ENCODE peak calls at places on chromosomes 2 and 18, in six cellular contexts. X, S, N, H, W and T are unnamed samples.

GRCh38 chr2:49753344-49753930 is 599.1 kb upstream of the FSHR start:
- DNase-seq in S (no peak), X (peak; percentile 13), W (no peak), N (no peak), H (no peak), T (no peak)

GRCh38 chr2:241267249-241268067 is 48.0 kb downstream of the HDLBP start:
- DNase-seq in N (no peak), S (no peak), X (peak; percentile 43), H (no peak), W (no peak), T (no peak)

GRCh38 chr2:31889044-31889443 is 121.8 kb downstream of the MEMO1 start:
- DNase-seq in X (no peak), N (no peak), W (no peak), H (no peak), S (no peak), T (no peak)

GRCh38 chr18:77055429-77056310 is 76.9 kb downstream of the MBP start:
- DNase-seq in S (no peak), N (no peak), W (no peak), H (no peak), X (no peak), T (no peak)

GRCh38 chr2:19138264-19138825 is 220.1 kb downstream of the OSR1 start:
- DNase-seq in H (no peak), X (no peak), S (no peak), W (no peak), N (no peak), T (no peak)

GRCh38 chr2:217837001-217837491 is 165.7 kb downstream of the TNS1 start:
- DNase-seq in S (peak; percentile 63), X (peak; percentile 17), H (no peak), W (no peak), N (peak; percentile 42), T (no peak)

GRCh38 chr2:232310690-232311089 is 67.9 kb upstream of the ALPP start:
- DNase-seq in S (no peak), X (no peak), H (no peak), N (no peak), W (no peak), T (no peak)

GRCh38 chr2:206082298-206082843 is 3.6 kb downstream of the INO80D start:
- DNase-seq in N (no peak), H (no peak), W (no peak), X (no peak), S (no peak), T (no peak)

GRCh38 chr2:9462313-9462712 is 12.0 kb upstream of the IAH1 start:
- DNase-seq in S (no peak), X (no peak), N (no peak), W (no peak), H (no peak), T (no peak)

GRCh38 chr18:51107082-51107481 is 77.1 kb downstream of the SMAD4 start:
- DNase-seq in W (no peak), H (no peak), S (no peak), N (no peak), X (no peak), T (no peak)

GRCh38 chr2:189171956-189172609 is 7.5 kb downstream of the COL5A2 start:
- DNase-seq in S (no peak), X (no peak), N (no peak), H (no peak), W (no peak), T (no peak)

GRCh38 chr2:145845207-145845894 is 1325.4 kb upstream of the ZEB2 start:
- DNase-seq in X (peak; percentile 41), N (no peak), W (no peak), S (no peak), H (no peak), T (no peak)

GRCh38 chr2:96800061-96800761 is 15.9 kb upstream of the CNNM3 start:
- DNase-seq in S (no peak), H (no peak), N (no peak), X (no peak), W (no peak), T (no peak)

GRCh38 chr2:20453087-20453486 is 6.2 kb downstream of the RHOB start:
- DNase-seq in X (no peak), H (no peak), N (no peak), S (no peak), W (no peak), T (no peak)

GRCh38 chr2:215083146-215083545 is 55.3 kb downstream of the ABCA12 start:
- DNase-seq in H (no peak), S (no peak), X (no peak), N (no peak), W (no peak), T (no peak)

GRCh38 chr2:91748869-91749268 is 3057.4 kb downstream of the RPIA start:
- DNase-seq in H (no peak), X (no peak), S (no peak), N (no peak), W (no peak), T (no peak)

GRCh38 chr18:32167980-32168379 is 21.9 kb upstream of the MEP1B start:
- DNase-seq in W (no peak), S (no peak), X (no peak), H (no peak), N (no peak), T (no peak)

GRCh38 chr18:67243799-67244587 is 272.5 kb downstream of the DSEL start:
- DNase-seq in S (no peak), N (no peak), X (no peak), H (no peak), W (no peak), T (no peak)

GRCh38 chr2:174334278-174334715 is 457 bp upstream of the SP9 start:
- DNase-seq in S (peak; percentile 25), X (no peak), W (no peak), H (no peak), N (no peak), T (no peak)

GRCh38 chr2:78260861-78261260 is 738.7 kb upstream of the LRRTM4 start:
- DNase-seq in N (no peak), W (no peak), S (no peak), H (no peak), X (peak; percentile 93), T (no peak)

GRCh38 chr2:6915399-6915798 is 1.8 kb upstream of the RNF144A start:
- DNase-seq in S (no peak), H (no peak), W (no peak), X (peak; percentile 75), N (no peak), T (no peak)

GRCh38 chr2:6913415-6914157 is 3.6 kb upstream of the RNF144A start:
- DNase-seq in H (no peak), X (no peak), W (no peak), S (no peak), N (no peak), T (no peak)

GRCh38 chr2:6916224-6916623 is 988 bp upstream of the RNF144A start:
- DNase-seq in H (no peak), W (no peak), S (no peak), X (no peak), N (no peak), T (no peak)

GRCh38 chr2:6916736-6917070 is 509 bp upstream of the RNF144A start:
- DNase-seq in W (no peak), N (no peak), S (no peak), X (no peak), H (no peak), T (no peak)

GRCh38 chr2:6914829-6915228 is 2.4 kb upstream of the RNF144A start:
- DNase-seq in W (no peak), S (no peak), X (no peak), N (peak; percentile 71), H (no peak), T (no peak)
- TF ChIP-seq ATF3 in W (no peak), S (no peak), X (no peak), N (no peak), H (no peak), T (no peak)

GRCh38 chr2:200483729-200484198 is 26.1 kb downstream of the KCTD18 start:
- DNase-seq in N (peak; percentile 27), S (peak; percentile 82), H (no peak), X (peak; percentile 64), W (peak; percentile 57), T (peak; percentile 15)
- TF ChIP-seq ATF3 in N (no peak), S (no peak), H (no peak), X (no peak), W (no peak), T (no peak)

GRCh38 chr18:60019463-60019840 is 119.7 kb downstream of the PMAIP1 start:
- DNase-seq in N (no peak), S (no peak), W (no peak), H (no peak), X (no peak), T (no peak)
- TF ChIP-seq ATF3 in N (no peak), S (no peak), W (no peak), H (no peak), X (no peak), T (no peak)

GRCh38 chr2:7013761-7014160 is 96.5 kb downstream of the RNF144A start:
- DNase-seq in H (no peak), W (no peak), N (no peak), X (no peak), S (no peak), T (no peak)

GRCh38 chr2:7012141-7012809 is 95.1 kb downstream of the RNF144A start:
- DNase-seq in X (no peak), W (no peak), N (no peak), H (no peak), S (no peak), T (no peak)

GRCh38 chr2:7016120-7016519 is 98.9 kb downstream of the RNF144A start:
- DNase-seq in S (no peak), N (no peak), H (no peak), W (no peak), X (no peak), T (no peak)

GRCh38 chr2:7015007-7015950 is 98.1 kb downstream of the RNF144A start:
- DNase-seq in W (no peak), N (no peak), X (no peak), H (no peak), S (no peak), T (no peak)

DNA sequence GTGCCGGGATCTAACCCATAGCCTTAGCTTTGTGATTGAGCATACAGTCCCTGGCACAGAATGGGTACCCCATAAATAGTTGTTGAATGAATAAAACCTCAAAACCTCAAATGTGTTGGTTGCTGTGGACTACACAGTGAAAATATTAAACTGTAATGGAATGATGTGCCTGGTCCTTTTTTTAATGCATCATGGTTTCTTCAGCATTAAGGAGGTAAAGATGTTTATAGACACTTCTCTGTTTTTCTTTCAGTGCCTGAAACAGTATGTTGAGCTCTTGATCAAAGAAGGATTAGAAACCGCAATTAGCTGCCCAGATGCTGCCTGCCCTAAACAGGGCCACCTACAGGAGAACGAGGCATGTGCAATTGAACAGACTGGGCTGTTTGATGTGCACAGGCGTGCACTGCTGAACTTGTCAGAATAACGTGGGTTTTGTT is 97.0 kb downstream of the RNF144A start:
- DNase-seq in N (peak; percentile 18), H (no peak), X (peak; percentile 21), S (peak; percentile 32), W (no peak), T (peak; percentile 30)
- TF ChIP-seq ATF3 in N (no peak), H (no peak), X (no peak), S (no peak), W (no peak), T (no peak)

GRCh38 chr2:239830066-239830717 is 194.9 kb downstream of the NDUFA10 start:
- DNase-seq in N (no peak), H (no peak), X (no peak), W (no peak), S (no peak), T (no peak)
- TF ChIP-seq ATF3 in N (no peak), H (no peak), X (no peak), W (no peak), S (no peak), T (no peak)